ENCODE peak calls at places on chromosomes 2 and 18, in nine cellular contexts. P, I, S, D, Q, V, H, B and J are unnamed samples. For H3K27me3, the result is how much of the 10 kb centered on the place peaks cover.

GRCh38 chr2:219207884-219208740 is 1.5 kb downstream of the ZFAND2B start:
- DNase-seq in P (no peak), I (no peak), S (peak), D (no peak), Q (no peak), V (no peak), H (no peak), B (no peak), J (no peak)

GRCh38 chr2:171964328-171964727 is 35.4 kb upstream of the METAP1D start:
- DNase-seq in P (no peak), I (no peak), S (no peak), D (no peak), Q (no peak), V (no peak), H (no peak), B (no peak), J (no peak)

GRCh38 chr2:170972508-170973224 is 43.6 kb downstream of the GORASP2 start:
- DNase-seq in P (no peak), I (no peak), S (no peak), D (no peak), Q (no peak), V (no peak), H (no peak), B (no peak), J (no peak)

GRCh38 chr2:212646698-212647097 is 108.1 kb upstream of the ERBB4 start:
- DNase-seq in P (no peak), I (no peak), S (peak), D (no peak), Q (no peak), V (no peak), H (no peak), B (no peak), J (no peak)

GRCh38 chr2:206392118-206392517 is 51.2 kb upstream of the ADAM23 start:
- DNase-seq in P (peak), I (no peak), S (peak), D (no peak), Q (no peak), V (no peak), H (no peak), B (no peak), J (no peak)

GRCh38 chr2:10163498-10164486 is 41.3 kb downstream of the RRM2 start:
- DNase-seq in P (no peak), I (no peak), S (peak), D (no peak), Q (no peak), V (no peak), H (no peak), B (no peak), J (no peak)

GRCh38 chr2:58870704-58871103 is 629.6 kb upstream of the FANCL start:
- DNase-seq in P (no peak), I (no peak), S (peak), D (no peak), Q (no peak), V (no peak), H (no peak), B (no peak), J (no peak)

GRCh38 chr2:233209117-233209977 is 42.1 kb upstream of the ATG16L1 start:
- DNase-seq in P (no peak), I (no peak), S (peak), D (no peak), Q (no peak), V (no peak), H (no peak), B (no peak), J (no peak)

GRCh38 chr2:224261316-224261715 is 140.6 kb downstream of the FAM124B start:
- DNase-seq in P (no peak), I (no peak), S (peak), D (no peak), Q (no peak), V (no peak), H (no peak), B (no peak), J (no peak)

GRCh38 chr2:134193006-134193405 is 60.9 kb upstream of the MGAT5 start:
- DNase-seq in P (no peak), I (no peak), S (peak), D (no peak), Q (no peak), V (no peak), H (no peak), B (no peak), J (no peak)

GRCh38 chr2:58215429-58215828 is 25.7 kb downstream of the FANCL start:
- DNase-seq in P (no peak), I (no peak), S (peak), D (no peak), Q (no peak), V (no peak), H (no peak), B (no peak), J (no peak)

GRCh38 chr2:36912692-36913091 is 53.6 kb downstream of the STRN start:
- DNase-seq in P (no peak), I (no peak), S (peak), D (no peak), Q (no peak), V (no peak), H (no peak), B (no peak), J (no peak)

GRCh38 chr2:48278590-48278989 is 251.4 kb upstream of the STON1 start:
- DNase-seq in P (no peak), I (no peak), S (no peak), D (no peak), Q (no peak), V (no peak), H (no peak), B (no peak), J (no peak)

GRCh38 chr2:188282907-188283306 is 8.8 kb upstream of the GULP1 start:
- DNase-seq in P (no peak), I (no peak), S (no peak), D (no peak), Q (no peak), V (no peak), H (no peak), B (no peak), J (no peak)

GRCh38 chr2:228705331-228705730 is 523.8 kb upstream of the SPHKAP start:
- DNase-seq in P (no peak), I (no peak), S (no peak), D (no peak), Q (no peak), V (no peak), H (no peak), B (no peak), J (no peak)

GRCh38 chr18:13437034-13437433 is 218.5 kb downstream of the LDLRAD4 start:
- DNase-seq in P (no peak), I (no peak), S (no peak), D (no peak), Q (no peak), V (no peak), H (no peak), B (no peak), J (no peak)

GRCh38 chr18:12975488-12975887 is 15.7 kb upstream of the CEP192 start:
- DNase-seq in P (no peak), I (no peak), S (no peak), D (no peak), Q (no peak), V (no peak), H (no peak), B (no peak), J (no peak)

GRCh38 chr18:46560671-46561045 is 96.4 kb downstream of the LOXHD1 start:
- DNase-seq in P (no peak), I (no peak), S (no peak), D (no peak), Q (no peak), V (no peak), H (no peak), B (no peak), J (no peak)

GRCh38 chr2:153387203-153387602 is 91.4 kb downstream of the RPRM start:
- DNase-seq in P (no peak), I (no peak), S (no peak), D (no peak), Q (no peak), V (no peak), H (peak), B (no peak), J (no peak)

GRCh38 chr2:206213514-206213845 is 53.8 kb downstream of the EEF1B2 start:
- DNase-seq in P (no peak), I (no peak), S (no peak), D (no peak), Q (no peak), V (no peak), H (no peak), B (no peak), J (no peak)

GRCh38 chr2:241891988-241892298 is 22.4 kb downstream of the RTP5 start:
- DNase-seq in P (no peak), I (no peak), S (no peak), D (no peak), Q (no peak), V (no peak), H (peak), B (no peak), J (no peak)

GRCh38 chr2:181656450-181657261 is at the start of gene CERKL:
- DNase-seq in P (peak), I (peak), S (peak), D (peak), Q (no peak), V (peak), H (no peak), B (no peak), J (no peak)

GRCh38 chr2:209872675-209873074 is 101.0 kb downstream of the UNC80 start:
- DNase-seq in P (no peak), I (no peak), S (no peak), D (peak), Q (no peak), V (no peak), H (peak), B (peak), J (no peak)

GRCh38 chr2:137721733-137722132 is 242.5 kb upstream of the HNMT start:
- DNase-seq in P (no peak), I (no peak), S (no peak), D (no peak), Q (no peak), V (no peak), H (no peak), B (no peak), J (no peak)

GRCh38 chr2:104872034-104872865 is 18.3 kb downstream of the POU3F3 start:
- DNase-seq in P (no peak), I (peak), S (no peak), D (no peak), Q (no peak), V (no peak), H (no peak), B (no peak), J (no peak)

GRCh38 chr2:170953976-170954375 is 24.9 kb downstream of the GORASP2 start:
- DNase-seq in P (no peak), I (no peak), S (peak), D (no peak), Q (no peak), V (no peak), H (no peak), B (no peak), J (no peak)

GRCh38 chr2:38218583-38218982 is 142.6 kb upstream of the CYP1B1 start:
- DNase-seq in P (peak), I (no peak), S (no peak), D (no peak), Q (no peak), V (no peak), H (peak), B (no peak), J (no peak)

GRCh38 chr18:11946756-11947155 is 34.6 kb upstream of the IMPA2 start:
- DNase-seq in P (no peak), I (no peak), S (peak), D (no peak), Q (no peak), V (no peak), H (peak), B (no peak), J (no peak)

GRCh38 chr2:200348897-200349563 is 42.5 kb downstream of the SPATS2L start:
- DNase-seq in P (no peak), I (no peak), S (no peak), D (no peak), Q (no peak), V (no peak), H (no peak), B (no peak), J (no peak)

GRCh38 chr2:37832590-37833197 is 92.4 kb upstream of the RMDN2 start:
- DNase-seq in P (peak), I (peak), S (peak), D (peak), Q (peak), V (peak), H (peak), B (peak), J (peak)

GRCh38 chr2:3628800-3629199 is 29.2 kb upstream of the ALLC start:
- DNase-seq in P (peak), I (peak), S (no peak), D (no peak), Q (no peak), V (no peak), H (no peak), B (peak), J (no peak)
- TF ChIP-seq CTCF in P (peak), I (no peak), S (peak), D (no peak), Q (no peak), V (no peak), H (no peak), B (no peak), J (no peak)

DNA sequence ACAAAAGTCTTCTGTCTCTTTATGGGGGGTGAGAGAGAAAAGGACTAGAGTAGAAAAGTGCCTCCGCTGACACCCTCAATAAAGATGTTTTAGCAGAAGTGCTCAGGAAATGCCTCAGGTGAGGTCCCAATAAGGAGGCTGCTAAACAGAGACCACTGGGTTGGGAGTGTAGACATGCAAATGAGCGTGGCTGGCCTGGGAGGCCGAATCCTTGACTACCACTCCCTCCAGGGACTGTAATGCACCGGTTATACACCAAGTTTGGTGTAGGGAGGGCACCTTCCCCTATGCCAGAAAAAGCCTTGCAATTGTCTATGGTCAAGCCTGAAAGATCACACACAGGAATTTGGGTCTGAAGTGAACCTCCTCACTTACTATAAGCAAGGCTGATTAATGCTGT is 1.8 kb downstream of the TMX3 start:
- DNase-seq in P (no peak), I (no peak), S (no peak), D (no peak), Q (no peak), V (no peak), H (no peak), B (no peak), J (no peak)
- H3K4me3 ChIP-seq in P (no peak), I (peak), S (no peak), D (peak), Q (no peak), V (no peak), H (no peak), B (no peak), J (no peak)

GRCh38 chr2:175559613-175560012 is 378.1 kb upstream of the ATP5MC3 start:
- DNase-seq in P (no peak), I (no peak), S (no peak), D (no peak), Q (no peak), V (no peak), H (no peak), B (no peak), J (no peak)

GRCh38 chr2:175557810-175558377 is 376.4 kb upstream of the ATP5MC3 start:
- DNase-seq in P (no peak), I (no peak), S (no peak), D (no peak), Q (no peak), V (no peak), H (no peak), B (no peak), J (no peak)

GRCh38 chr2:175552902-175553301 is 371.4 kb upstream of the ATP5MC3 start:
- DNase-seq in P (no peak), I (no peak), S (no peak), D (no peak), Q (no peak), V (no peak), H (no peak), B (no peak), J (no peak)

DNA sequence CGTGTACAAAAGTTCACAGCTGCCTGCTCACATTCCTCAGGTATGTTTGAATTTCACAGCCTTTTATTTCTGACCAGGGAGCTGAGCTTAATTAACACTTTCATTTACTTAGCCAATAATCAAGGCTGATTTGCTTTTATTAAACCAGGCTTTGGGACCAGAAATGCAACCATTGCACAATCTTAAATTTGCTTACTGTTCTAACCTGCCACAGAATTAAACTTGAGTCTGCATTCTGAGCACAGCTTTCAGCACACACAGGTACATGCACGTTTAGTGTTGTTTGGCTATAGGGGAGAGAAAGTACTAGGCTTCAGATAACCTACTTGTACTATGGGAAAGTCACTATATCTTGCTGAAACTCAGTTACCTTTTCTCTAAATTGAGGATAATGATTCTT is 372.4 kb upstream of the ATP5MC3 start:
- DNase-seq in P (no peak), I (no peak), S (no peak), D (no peak), Q (no peak), V (no peak), H (no peak), B (no peak), J (no peak)
- H3K27me3 ChIP-seq in P (half or more), I (under half), S (under half), D (half or more), Q (under half), V (under half), H (under half), B (under half), J (under half)

GRCh38 chr2:127423880-127424279 is 5.7 kb downstream of the PROC start:
- DNase-seq in P (no peak), I (no peak), S (no peak), D (no peak), Q (no peak), V (no peak), H (no peak), B (no peak), J (no peak)
- TF ChIP-seq CTCF in P (no peak), I (no peak), S (no peak), D (no peak), Q (no peak), V (no peak), H (no peak), B (no peak), J (no peak)

GRCh38 chr2:66430195-66430905 is 4.6 kb upstream of the MEIS1 start:
- DNase-seq in P (no peak), I (no peak), S (no peak), D (no peak), Q (no peak), V (no peak), H (no peak), B (no peak), J (no peak)

GRCh38 chr2:66427219-66427768 is 7.6 kb upstream of the MEIS1 start:
- DNase-seq in P (no peak), I (no peak), S (no peak), D (no peak), Q (no peak), V (no peak), H (no peak), B (no peak), J (no peak)

GRCh38 chr2:66423391-66423790 is 11.5 kb upstream of the MEIS1 start:
- DNase-seq in P (no peak), I (no peak), S (no peak), D (no peak), Q (no peak), V (no peak), H (no peak), B (no peak), J (no peak)

GRCh38 chr2:66428986-66429612 is 5.8 kb upstream of the MEIS1 start:
- DNase-seq in P (peak), I (no peak), S (peak), D (no peak), Q (no peak), V (no peak), H (peak), B (no peak), J (no peak)

GRCh38 chr2:66426250-66427064 is 8.5 kb upstream of the MEIS1 start:
- DNase-seq in P (no peak), I (peak), S (no peak), D (no peak), Q (no peak), V (no peak), H (no peak), B (no peak), J (no peak)
- H3K4me3 ChIP-seq in P (peak), I (peak), S (peak), D (peak), Q (peak), V (peak), H (peak), B (no peak), J (no peak)

GRCh38 chr18:906416-907170 is 1.9 kb downstream of the ADCYAP1 start:
- DNase-seq in P (peak), I (no peak), S (no peak), D (no peak), Q (no peak), V (no peak), H (no peak), B (no peak), J (no peak)

GRCh38 chr18:905948-906415 is 1.3 kb downstream of the ADCYAP1 start:
- DNase-seq in P (no peak), I (peak), S (no peak), D (no peak), Q (no peak), V (no peak), H (no peak), B (no peak), J (no peak)

GRCh38 chr18:907171-907879 is 2.7 kb downstream of the ADCYAP1 start:
- DNase-seq in P (peak), I (peak), S (no peak), D (no peak), Q (no peak), V (no peak), H (no peak), B (no peak), J (no peak)

GRCh38 chr18:908631-909621 is 4.3 kb downstream of the ADCYAP1 start:
- DNase-seq in P (no peak), I (peak), S (no peak), D (no peak), Q (no peak), V (no peak), H (no peak), B (no peak), J (no peak)

GRCh38 chr18:907880-908512 is 3.3 kb downstream of the ADCYAP1 start:
- DNase-seq in P (peak), I (peak), S (no peak), D (no peak), Q (no peak), V (no peak), H (no peak), B (no peak), J (no peak)
- H3K27me3 ChIP-seq in P (half or more), I (half or more), S (half or more), D (half or more), Q (under half), V (under half), H (under half), B (half or more), J (under half)

DNA sequence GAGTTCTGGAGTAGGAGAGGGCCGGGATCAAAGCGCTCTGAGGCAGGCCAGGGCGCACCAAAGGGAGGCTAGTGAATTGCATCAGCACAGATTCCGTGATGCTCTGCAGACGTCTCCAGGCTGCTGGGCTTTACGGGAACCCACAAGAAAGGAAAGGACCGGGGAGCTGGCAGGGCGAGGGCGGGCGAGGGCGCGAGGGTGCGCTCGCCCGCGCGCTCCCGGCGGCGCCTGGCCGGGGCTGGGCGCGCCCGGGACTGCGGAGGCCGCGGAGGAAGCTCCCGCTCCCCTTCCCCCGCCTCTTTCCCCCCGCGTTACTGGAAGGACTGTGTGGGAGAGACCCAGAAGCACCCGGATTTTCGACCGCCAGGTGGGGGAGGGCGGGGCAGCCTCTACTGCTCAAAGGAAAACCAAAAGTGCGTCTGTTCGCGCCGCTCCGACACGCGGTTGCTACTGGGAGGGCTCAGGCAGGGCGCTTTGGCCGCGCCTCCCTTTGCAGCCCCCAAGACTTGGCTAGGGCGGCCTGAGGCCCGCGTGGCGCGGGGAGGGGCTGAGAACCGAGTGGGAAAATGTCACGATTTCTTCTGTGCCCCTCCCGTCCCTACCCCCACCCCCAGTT is 2.3 kb upstream of the FOSL2 start:
- DNase-seq in P (peak), I (peak), S (peak), D (peak), Q (peak), V (peak), H (peak), B (peak), J (peak)
- TF ChIP-seq CTCF in P (no peak), I (peak), S (no peak), D (peak), Q (no peak), V (no peak), H (no peak), B (peak), J (peak)

GRCh38 chr2:102103992-102104871 is 38.3 kb upstream of the IL1R1 start:
- DNase-seq in P (no peak), I (peak), S (peak), D (peak), Q (peak), V (peak), H (peak), B (peak), J (peak)
- H3K4me3 ChIP-seq in P (no peak), I (peak), S (peak), D (peak), Q (peak), V (peak), H (peak), B (no peak), J (no peak)

GRCh38 chr2:226794077-226794670 is 5.4 kb downstream of the IRS1 start:
- DNase-seq in P (no peak), I (no peak), S (peak), D (no peak), Q (no peak), V (no peak), H (peak), B (no peak), J (no peak)
- H3K27me3 ChIP-seq in P (under half), I (under half), S (under half), D (under half), Q (under half), V (under half), H (under half), B (under half), J (under half)